ENCODE peak calls at places on chromosomes 2 and 18, in ten cellular contexts. Q is epithelial cell of esophagus; M is esophagus squamous epithelium; F is CD4-positive, alpha-beta T cell; C is AML-193; T is NCI-H2171 treated with DMSO at 0.1 percent for 48 hours; H is NCI-H510A treated with DMSO at 0.1 percent for 48 hours; R is activated T-cell treated with anti-CD3 and anti-CD28 coated beads for 1 hour; X is HT-29; E is B cell. O is an unnamed sample.
A peak's percentile ranks its signal among the peaks of the same experiment; 100 is the strongest.

GRCh38 chr2:46431481-46432235 is 47.7 kb upstream of the TMEM247 start:
- DNase-seq in T (peak; percentile 34), Q (peak; percentile 58), C (no peak), R (no peak), H (no peak), E (no peak), M (no peak), F (no peak), X (no peak), O (no peak)

GRCh38 chr2:237650455-237650850 is 23.1 kb downstream of the LRRFIP1 start:
- DNase-seq in Q (no peak), T (no peak), F (no peak), X (peak; percentile 58), R (no peak), E (no peak), H (no peak), C (no peak), M (no peak), O (no peak)

GRCh38 chr2:96684883-96685282 is 42.3 kb downstream of the FER1L5 start:
- DNase-seq in X (no peak), T (no peak), F (no peak), M (no peak), E (no peak), Q (no peak), H (no peak), C (no peak), R (no peak), O (no peak)

GRCh38 chr18:72672364-72673151 is 128.4 kb upstream of the CBLN2 start:
- DNase-seq in M (no peak), H (peak; percentile 82), C (peak; percentile 29), F (no peak), R (no peak), E (peak; percentile 22), T (peak; percentile 0), X (peak; percentile 54), Q (peak; percentile 52), O (no peak)

GRCh38 chr2:191622374-191623320 is 55.3 kb upstream of the NABP1 start:
- DNase-seq in F (no peak), T (no peak), C (no peak), H (peak; percentile 37), R (no peak), E (no peak), Q (peak; percentile 75), X (peak; percentile 37), M (no peak), O (no peak)

GRCh38 chr2:8408560-8409460 is 273.0 kb upstream of the ID2 start:
- DNase-seq in F (peak; percentile 16), X (no peak), C (no peak), M (no peak), E (no peak), R (no peak), Q (no peak), T (no peak), H (no peak), O (no peak)

GRCh38 chr2:47569658-47570398 is 166.9 kb downstream of the MSH2 start:
- DNase-seq in M (no peak), E (peak; percentile 29), R (no peak), C (no peak), T (peak; percentile 23), X (no peak), Q (peak; percentile 38), F (no peak), H (peak; percentile 55), O (no peak)

GRCh38 chr18:24595556-24595955 is 135.1 kb downstream of the HRH4 start:
- DNase-seq in H (no peak), F (no peak), X (no peak), T (no peak), C (no peak), Q (no peak), E (no peak), M (no peak), R (no peak), O (no peak)

GRCh38 chr2:3738454-3738853 is 35.1 kb downstream of the DCDC2C start:
- DNase-seq in C (no peak), F (no peak), T (peak; percentile 74), E (no peak), M (no peak), X (peak; percentile 63), Q (peak; percentile 23), R (no peak), H (peak; percentile 6), O (peak; percentile 9)

GRCh38 chr2:185142677-185143076 is 544.3 kb downstream of the ZNF804A start:
- DNase-seq in M (no peak), F (no peak), C (no peak), H (no peak), Q (no peak), X (no peak), T (peak; percentile 73), R (no peak), E (no peak), O (no peak)

GRCh38 chr2:100109986-100110980 is 32.1 kb downstream of the AFF3 start:
- DNase-seq in X (no peak), C (no peak), R (no peak), F (no peak), Q (no peak), E (peak; percentile 78), M (no peak), T (peak; percentile 13), H (no peak), O (no peak)

GRCh38 chr2:201432038-201432437 is 19.2 kb downstream of the TRAK2 start:
- DNase-seq in Q (peak; percentile 74), E (no peak), T (no peak), C (no peak), M (no peak), R (no peak), X (peak; percentile 20), H (no peak), F (no peak), O (no peak)

GRCh38 chr2:5125017-5125730 is 567.0 kb upstream of the SOX11 start:
- DNase-seq in M (no peak), Q (no peak), C (no peak), T (peak; percentile 18), H (peak; percentile 72), F (no peak), R (no peak), E (no peak), X (no peak), O (no peak)

GRCh38 chr18:34971313-34971712 is 69.9 kb upstream of the MAPRE2 start:
- DNase-seq in M (no peak), C (no peak), X (no peak), R (no peak), T (no peak), E (no peak), Q (peak; percentile 68), H (no peak), F (no peak), O (no peak)

GRCh38 chr18:35749701-35750100 is 168.2 kb downstream of the GALNT1 start:
- DNase-seq in T (no peak), X (no peak), F (no peak), M (no peak), Q (peak; percentile 90), C (no peak), H (no peak), E (no peak), R (no peak), O (no peak)

GRCh38 chr18:62091487-62092120 is 95.3 kb downstream of the PIGN start:
- DNase-seq in M (no peak), Q (no peak), X (no peak), E (no peak), H (no peak), C (no peak), F (no peak), R (no peak), T (no peak), O (no peak)

GRCh38 chr2:39289609-39290008 is 45.8 kb upstream of the CDKL4 start:
- DNase-seq in M (no peak), F (no peak), T (no peak), C (no peak), R (no peak), X (no peak), E (no peak), Q (peak; percentile 14), H (no peak), O (no peak)

GRCh38 chr2:196926562-196927317 is at the start of gene PGAP1:
- DNase-seq in M (peak; percentile 29), F (peak; percentile 75), E (peak; percentile 92), X (peak; percentile 92), H (peak; percentile 95), Q (peak; percentile 89), C (peak; percentile 54), R (peak; percentile 70), T (peak; percentile 93), O (peak; percentile 46)

GRCh38 chr2:85505551-85506238 is 33.3 kb upstream of the MAT2A start:
- DNase-seq in E (no peak), Q (no peak), C (no peak), X (no peak), M (no peak), H (no peak), F (no peak), T (no peak), R (no peak), O (no peak)

GRCh38 chr2:25521126-25521525 is 152.3 kb downstream of the DTNB start:
- DNase-seq in T (no peak), F (no peak), X (no peak), H (no peak), R (no peak), C (no peak), E (no peak), Q (no peak), M (no peak), O (no peak)

GRCh38 chr2:135226961-135227360 is 174.9 kb downstream of the RAB3GAP1 start:
- DNase-seq in F (no peak), C (no peak), M (no peak), R (no peak), E (no peak), H (no peak), Q (no peak), X (no peak), T (no peak), O (no peak)

GRCh38 chr2:191688934-191689695 is 11.2 kb downstream of the NABP1 start:
- DNase-seq in F (no peak), C (no peak), Q (peak; percentile 91), E (no peak), M (no peak), X (peak; percentile 32), T (no peak), R (no peak), H (no peak), O (no peak)

O was measured in GF-D8.